ENCODE peak calls at places on chromosomes 6 and 20, in five cellular contexts. Q, Y, C, A and K are unnamed samples.

GRCh38 chr6:123803862-123804681 is at the start of gene NKAIN2:
- DNase-seq in Y (no peak), Q (peak; percentile 13), C (peak; percentile 62), A (no peak), K (no peak)

GRCh38 chr20:25408170-25408547 is 686 bp downstream of the GINS1 start:
- DNase-seq in A (no peak), C (no peak), Y (no peak), Q (no peak), K (no peak)

GRCh38 chr20:54123587-54124180 is 50.1 kb downstream of the CYP24A1 start:
- DNase-seq in Q (peak; percentile 92), C (no peak), Y (peak; percentile 100), A (peak; percentile 88), K (peak; percentile 98)

GRCh38 chr6:152356016-152356415 is 281.1 kb downstream of the SYNE1 start:
- DNase-seq in Y (peak; percentile 28), Q (no peak), C (no peak), A (no peak), K (no peak)

GRCh38 chr6:89818977-89819335 is 638 bp downstream of the MDN1 start:
- DNase-seq in Q (peak; percentile 59), Y (peak; percentile 61), A (peak; percentile 16), C (no peak), K (peak; percentile 39)

GRCh38 chr6:137852346-137852745 is 14.7 kb upstream of the TNFAIP3 start:
- DNase-seq in Y (peak; percentile 93), C (no peak), Q (no peak), A (no peak), K (peak; percentile 84)

GRCh38 chr6:155541976-155542375 is 86.3 kb upstream of the NOX3 start:
- DNase-seq in Q (no peak), C (no peak), Y (no peak), A (no peak), K (no peak)

GRCh38 chr6:42009844-42010184 is 40.5 kb upstream of the TAF8 start:
- DNase-seq in Q (no peak), A (no peak), Y (no peak), C (no peak), K (no peak)

GRCh38 chr6:40315055-40315454 is 272.1 kb downstream of the LRFN2 start:
- DNase-seq in Q (no peak), A (no peak), Y (no peak), C (no peak), K (no peak)

GRCh38 chr6:149872233-149872632 is 8.1 kb upstream of the LRP11 start:
- DNase-seq in Q (no peak), C (no peak), A (no peak), Y (no peak), K (no peak)

GRCh38 chr6:87641065-87641692 is 51.2 kb downstream of the ORC3 start:
- DNase-seq in A (no peak), C (no peak), Q (no peak), Y (no peak), K (no peak)

GRCh38 chr20:51570755-51571469 is 28.4 kb upstream of the NFATC2 start:
- DNase-seq in C (no peak), A (no peak), Y (no peak), Q (peak; percentile 61), K (peak; percentile 48)

GRCh38 chr6:7765575-7766325 is 39.9 kb downstream of the BMP6 start:
- DNase-seq in Y (no peak), Q (peak; percentile 54), A (no peak), C (no peak), K (peak; percentile 22)

GRCh38 chr6:80607814-80608391 is 501.4 kb downstream of the BCKDHB start:
- DNase-seq in C (no peak), A (no peak), Y (peak; percentile 79), Q (peak; percentile 81), K (peak; percentile 89)

GRCh38 chr6:168675933-168676551 is 235.1 kb downstream of the SMOC2 start:
- DNase-seq in Y (no peak), C (no peak), A (no peak), Q (no peak), K (no peak)

GRCh38 chr6:168674595-168674994 is 233.6 kb downstream of the SMOC2 start:
- DNase-seq in Q (no peak), C (no peak), Y (no peak), A (no peak), K (no peak)

GRCh38 chr6:168678177-168678576 is 237.2 kb downstream of the SMOC2 start:
- DNase-seq in Y (no peak), Q (no peak), A (no peak), C (no peak), K (no peak)

GRCh38 chr6:168676552-168677317 is 235.8 kb downstream of the SMOC2 start:
- DNase-seq in A (no peak), Q (no peak), C (no peak), Y (no peak), K (no peak)

DNA sequence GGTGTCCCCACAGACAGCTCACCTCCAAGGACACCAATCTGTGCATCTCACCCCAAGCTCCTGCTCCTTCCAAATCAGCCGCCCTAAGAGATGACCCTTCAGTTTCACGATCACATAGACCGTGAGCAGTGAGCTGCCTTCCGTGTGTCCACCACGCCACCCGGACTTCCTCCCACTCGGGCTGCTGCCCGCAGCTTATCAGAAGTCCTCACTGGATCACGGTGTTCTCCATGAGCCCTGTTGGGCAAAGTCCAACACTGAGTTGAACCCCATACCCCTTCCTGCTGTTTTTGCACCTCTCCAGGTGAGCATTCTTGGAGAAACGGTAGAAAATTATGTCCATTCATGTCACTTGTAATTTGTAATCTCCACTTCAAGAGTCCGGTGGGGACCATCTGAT is 234.4 kb downstream of the SMOC2 start:
- DNase-seq in Q (no peak), Y (no peak), A (no peak), C (no peak), K (no peak)
- H3K4me3 ChIP-seq in Q (no peak overlapping the region), Y (no peak overlapping the region), A (no peak overlapping the region), C (no peak overlapping the region), K (no peak overlapping the region)

DNA sequence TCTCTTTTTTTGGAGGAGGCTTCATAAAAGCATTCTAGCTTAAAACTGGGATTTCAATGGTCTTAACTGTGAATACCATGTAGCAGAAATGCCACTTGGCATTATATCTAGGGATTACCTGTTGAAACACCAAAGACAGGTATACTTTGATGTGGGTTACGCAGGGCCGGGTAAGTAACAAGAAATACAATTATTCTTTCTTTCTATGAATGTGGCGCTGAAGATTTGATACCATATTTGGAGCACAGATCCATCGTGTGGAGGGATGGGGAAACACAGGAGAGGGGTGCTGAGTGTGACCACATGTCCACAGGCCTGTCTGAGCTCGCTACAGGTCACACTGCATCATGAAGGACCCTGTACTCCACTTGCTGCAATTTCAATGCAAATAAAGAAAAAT is 257.8 kb downstream of the GMPR start:
- DNase-seq in A (no peak), Q (no peak), Y (peak; percentile 38), C (no peak), K (no peak)
- TF ChIP-seq CTCF in A (no peak), Q (no peak), Y (no peak), C (no peak), K (no peak)

GRCh38 chr6:11380969-11381744 is 148.7 kb upstream of the NEDD9 start:
- DNase-seq in A (no peak), C (no peak), Y (no peak), Q (no peak), K (no peak)
- H3K4me3 ChIP-seq in A (no peak overlapping the region), C (no peak overlapping the region), Y (no peak overlapping the region), Q (no peak overlapping the region), K (no peak overlapping the region)

DNA sequence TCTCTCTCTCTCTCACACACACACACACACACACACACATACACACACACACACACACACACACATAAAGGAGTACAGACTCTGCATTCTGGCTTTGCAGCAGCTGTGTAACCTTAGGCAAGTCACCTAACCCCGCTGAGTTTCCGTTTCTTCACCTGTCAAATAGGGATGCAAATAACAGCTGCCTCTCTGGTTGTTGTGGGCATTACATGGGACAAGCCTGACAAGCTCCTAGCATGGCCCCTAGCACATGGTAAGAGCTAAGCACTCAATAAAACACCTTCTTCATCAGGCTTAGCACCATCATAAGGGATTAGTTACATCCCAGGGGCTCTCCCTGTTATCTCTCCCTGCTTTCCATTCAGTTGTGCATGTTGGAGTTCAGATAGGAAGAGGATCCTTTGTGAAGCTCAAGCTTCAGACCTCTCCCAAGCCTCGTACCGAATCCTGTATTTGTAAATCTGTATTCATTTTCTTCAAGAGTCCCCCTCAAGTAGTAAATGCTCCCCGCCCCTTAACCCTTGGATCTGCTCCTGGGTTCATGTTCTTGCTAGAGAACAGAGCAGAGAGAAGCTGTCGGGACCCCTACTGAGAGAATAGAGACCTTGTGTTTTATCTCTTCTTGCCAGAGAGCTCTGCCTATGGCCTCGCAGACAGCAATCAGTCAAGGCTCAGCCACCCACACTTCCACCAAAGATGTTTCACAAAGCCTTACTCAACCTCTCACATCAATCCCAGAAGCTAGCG is 2.2 kb downstream of the SLC13A3 start:
- DNase-seq in C (no peak), Y (no peak), Q (no peak), A (no peak), K (no peak)
- TF ChIP-seq CTCF in C (no peak), Y (no peak), Q (no peak), A (no peak), K (no peak)

GRCh38 chr6:1382331-1382882 is 7.0 kb upstream of the FOXF2 start:
- DNase-seq in Y (no peak), C (no peak), A (no peak), Q (peak; percentile 53), K (no peak)

GRCh38 chr6:1380625-1381396 is 8.6 kb upstream of the FOXF2 start:
- DNase-seq in Q (no peak), C (no peak), A (no peak), Y (no peak), K (no peak)

GRCh38 chr6:1379810-1380198 is 9.6 kb upstream of the FOXF2 start:
- DNase-seq in Q (peak; percentile 13), Y (no peak), A (no peak), C (no peak), K (no peak)

GRCh38 chr6:1382883-1383728 is 6.3 kb upstream of the FOXF2 start:
- DNase-seq in A (no peak), C (peak; percentile 71), Y (no peak), Q (peak; percentile 66), K (no peak)

GRCh38 chr6:1381397-1382330 is 7.7 kb upstream of the FOXF2 start:
- DNase-seq in C (peak; percentile 79), A (no peak), Y (no peak), Q (peak; percentile 83), K (no peak)
- H3K4me3 ChIP-seq in C (no peak overlapping the region), A (peak overlapping the region; percentile 18), Y (no peak overlapping the region), Q (peak overlapping the region; percentile 41), K (no peak overlapping the region)

GRCh38 chr6:168052291-168052891 is 26.6 kb downstream of the FRMD1 start:
- DNase-seq in A (no peak), Y (no peak), C (no peak), Q (no peak), K (no peak)
- TF ChIP-seq CTCF in A (no peak), Y (no peak), C (no peak), Q (no peak), K (no peak)

DNA sequence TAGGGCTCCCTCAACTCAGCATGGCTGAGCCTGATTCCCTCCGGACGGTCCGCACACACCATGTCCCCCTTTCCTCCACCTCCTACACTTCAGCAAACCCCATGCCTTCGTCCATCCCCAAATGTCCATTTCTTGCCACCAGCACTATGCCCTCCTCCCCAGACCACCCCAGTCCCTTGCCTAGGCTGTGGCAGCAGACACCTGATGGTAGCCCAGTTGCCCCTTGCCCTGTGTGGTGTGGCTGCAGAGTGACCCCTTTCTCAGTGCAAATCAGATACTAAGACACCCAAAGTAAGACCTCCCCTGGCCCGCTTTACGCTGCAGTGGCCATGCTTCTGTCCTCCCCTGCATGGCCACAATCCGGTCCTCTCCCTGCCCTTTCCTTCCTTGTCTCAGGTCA is 34.1 kb upstream of the CD93 start:
- DNase-seq in Q (no peak), Y (no peak), C (no peak), A (no peak), K (no peak)
- H3K4me3 ChIP-seq in Q (no peak overlapping the region), Y (no peak overlapping the region), C (no peak overlapping the region), A (no peak overlapping the region), K (no peak overlapping the region)